ENCODE peak calls at places on chromosomes 13 and 19, in nine cellular contexts. S is dorsolateral prefrontal cortex, C is right cardiac atrium, U is fibroblast of lung, P is thoracic aorta, Q is cardiac muscle cell, N is tibial nerve, L is neural progenitor cell, K is iPS DF 6.9. I is an unnamed sample.

GRCh38 chr13:96662036-96662435 is 332.2 kb downstream of the OXGR1 start:
- DNase-seq in S (no peak), N (no peak), K (no peak), C (no peak), Q (no peak), U (peak), P (no peak), L (no peak), I (no peak)

GRCh38 chr19:11769995-11770394 is 3.2 kb downstream of the ZNF441 start:
- DNase-seq in U (no peak), N (no peak), Q (no peak), S (no peak), K (no peak), C (no peak), L (no peak), P (no peak), I (no peak)

GRCh38 chr19:39520541-39521204 is 5.7 kb downstream of the SELENOV start:
- DNase-seq in C (no peak), Q (no peak), P (no peak), N (no peak), U (no peak), L (no peak), K (no peak), S (no peak), I (no peak)

GRCh38 chr13:51324714-51325440 is 14.6 kb upstream of the SERPINE3 start:
- DNase-seq in S (peak), L (peak), Q (no peak), N (no peak), K (no peak), C (no peak), P (no peak), U (no peak), I (no peak)

GRCh38 chr19:33727331-33728028 is 69.2 kb upstream of the KCTD15 start:
- DNase-seq in U (no peak), K (no peak), S (no peak), P (no peak), Q (no peak), C (no peak), N (no peak), L (no peak), I (no peak)

GRCh38 chr19:14370169-14370998 is 10.9 kb upstream of the ADGRE5 start:
- DNase-seq in P (no peak), S (no peak), L (no peak), N (no peak), Q (no peak), C (no peak), U (no peak), K (no peak), I (no peak)

GRCh38 chr19:31170046-31170445 is 179.2 kb downstream of the TSHZ3 start:
- DNase-seq in C (no peak), P (no peak), U (no peak), N (no peak), Q (no peak), S (no peak), K (no peak), L (no peak), I (no peak)

GRCh38 chr13:59318320-59318930 is 845.3 kb downstream of the DIAPH3 start:
- DNase-seq in P (no peak), K (peak), Q (peak), L (peak), S (peak), C (peak), U (peak), N (peak), I (peak)

GRCh38 chr19:50890422-50891252 is 17.4 kb downstream of the KLK2 start:
- DNase-seq in K (no peak), P (no peak), S (no peak), N (no peak), Q (no peak), U (no peak), C (no peak), L (no peak), I (no peak)

GRCh38 chr19:41792513-41793413 is 3.6 kb upstream of the CEACAM3 start:
- DNase-seq in Q (peak), P (no peak), S (no peak), L (peak), K (peak), U (peak), C (peak), N (no peak), I (peak)

GRCh38 chr13:41917641-41918040 is 43.3 kb downstream of the VWA8 start:
- DNase-seq in N (no peak), Q (no peak), U (peak), L (no peak), S (no peak), K (no peak), P (no peak), C (no peak), I (no peak)

GRCh38 chr19:53879145-53880037 is 2.6 kb upstream of the PRKCG start:
- DNase-seq in N (peak), U (peak), P (peak), Q (peak), K (no peak), C (peak), S (peak), L (peak), I (peak)

GRCh38 chr13:96819375-96819774 is 174.9 kb downstream of the OXGR1 start:
- DNase-seq in S (no peak), U (no peak), C (no peak), N (no peak), Q (no peak), P (no peak), K (no peak), L (no peak), I (no peak)

GRCh38 chr13:51397262-51397933 is 55.4 kb downstream of the INTS6 start:
- DNase-seq in N (peak), U (peak), P (peak), Q (no peak), L (peak), K (no peak), S (no peak), C (no peak), I (peak)

GRCh38 chr19:290539-291521 is at the start of gene PLPP2:
- DNase-seq in P (no peak), U (peak), Q (no peak), S (peak), L (peak), C (no peak), N (no peak), K (peak), I (peak)

DNA sequence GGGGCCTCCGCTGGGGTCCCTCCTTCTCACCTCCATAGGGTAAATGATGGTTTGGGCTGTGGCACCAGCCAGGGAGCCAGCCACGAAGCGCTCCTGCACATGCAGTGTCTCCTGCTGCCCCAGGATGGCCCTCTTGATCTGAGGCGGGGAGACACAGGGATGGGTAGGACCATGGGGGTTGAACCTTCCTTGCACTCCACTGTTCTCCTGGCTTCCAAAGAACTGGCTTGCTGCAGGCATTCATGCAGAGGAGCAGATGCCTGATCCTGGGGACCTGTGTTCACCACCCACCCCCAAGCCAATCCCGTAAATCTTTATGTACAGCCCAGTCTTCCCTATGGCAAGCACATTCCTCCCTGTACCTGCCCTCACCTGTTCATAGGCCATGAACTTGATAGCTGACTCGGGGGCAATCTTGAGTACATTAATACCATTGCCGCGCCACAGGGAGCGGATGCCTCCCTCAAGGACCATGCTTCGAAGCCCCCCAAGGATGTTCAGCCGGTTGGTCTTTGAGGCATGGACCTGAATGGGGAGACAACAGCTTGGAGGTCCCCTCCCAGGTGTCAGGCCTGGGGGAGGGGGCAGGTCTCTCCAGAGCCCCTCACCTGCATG is 5.5 kb downstream of the SLC25A23 start:
- DNase-seq in C (no peak), P (no peak), K (no peak), N (no peak), U (no peak), S (no peak), L (no peak), Q (no peak), I (no peak)
- H3K27ac ChIP-seq in C (no peak), P (no peak), K (no peak), N (no peak), U (no peak), S (no peak), L (no peak), Q (no peak), I (no peak)

DNA sequence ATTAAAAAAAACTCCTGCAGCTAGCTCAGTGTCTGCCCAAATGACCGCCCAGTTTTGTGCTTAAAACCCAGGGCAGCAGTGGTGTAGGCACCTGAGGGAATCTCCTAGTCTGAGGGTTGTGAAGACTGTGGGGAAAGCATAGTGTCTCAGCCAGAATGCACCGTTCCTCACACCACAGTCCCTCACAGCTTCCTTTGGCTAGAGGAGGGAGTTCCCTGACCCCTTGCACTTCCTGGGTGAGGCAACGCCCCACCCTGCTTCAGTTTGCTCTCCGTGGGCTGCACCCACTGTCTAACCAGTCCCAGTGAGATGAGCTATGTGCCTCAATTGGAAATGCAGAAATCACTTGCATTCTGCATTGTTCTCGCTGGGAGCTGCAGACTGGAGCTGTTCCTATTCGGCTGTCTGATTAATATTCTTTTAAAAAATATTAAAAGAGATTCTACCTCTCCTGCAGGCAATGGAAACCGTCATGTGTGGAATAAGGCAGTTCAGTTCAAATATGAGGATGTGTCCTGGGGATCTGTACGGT is 645.7 kb downstream of the FGF9 start:
- DNase-seq in C (no peak), K (no peak), Q (no peak), L (no peak), U (no peak), S (no peak), N (no peak), P (no peak), I (no peak)
- H3K27ac ChIP-seq in C (no peak), K (no peak), Q (no peak), L (no peak), U (no peak), S (no peak), N (no peak), P (no peak), I (no peak)

GRCh38 chr13:44884076-44884729 is 105.1 kb downstream of the NUFIP1 start:
- DNase-seq in L (no peak), S (no peak), K (no peak), Q (no peak), U (peak), N (no peak), P (no peak), C (no peak), I (no peak)
- H3K27ac ChIP-seq in L (no peak), S (no peak), K (no peak), Q (no peak), U (peak), N (no peak), P (no peak), C (no peak), I (no peak)

DNA sequence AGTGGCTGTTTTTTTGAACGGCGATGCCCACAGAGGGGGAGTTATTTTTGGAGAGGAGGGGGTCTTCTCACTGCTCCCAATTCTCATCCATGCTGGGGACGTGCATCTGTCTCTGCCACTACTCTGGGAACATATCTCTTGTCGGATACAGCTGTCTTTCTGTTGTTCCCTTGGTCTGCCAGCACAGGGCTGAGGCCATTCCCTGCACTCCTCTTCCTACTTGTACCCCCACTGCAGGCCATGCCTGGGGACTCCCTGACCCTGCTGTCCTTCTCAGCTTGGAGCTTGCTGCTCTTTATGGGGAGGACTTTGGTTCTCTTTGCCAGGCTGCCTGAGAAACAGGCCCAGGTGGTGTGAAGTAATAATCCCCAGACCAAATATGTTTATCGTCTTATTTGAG is 19.0 kb downstream of the LRCH1 start:
- DNase-seq in U (no peak), P (no peak), C (no peak), Q (no peak), N (no peak), L (no peak), K (no peak), S (no peak), I (no peak)
- H3K27ac ChIP-seq in U (no peak), P (peak), C (peak), Q (peak), N (peak), L (no peak), K (no peak), S (no peak), I (no peak)

GRCh38 chr13:110089100-110089499 is 217.9 kb downstream of the COL4A1 start:
- DNase-seq in L (no peak), N (no peak), K (no peak), P (no peak), Q (no peak), C (no peak), S (no peak), U (no peak), I (no peak)
- H3K27ac ChIP-seq in L (no peak), N (no peak), K (no peak), P (no peak), Q (no peak), C (no peak), S (no peak), U (no peak), I (no peak)

GRCh38 chr13:44021422-44021821 is 141.7 kb downstream of the LACC1 start:
- DNase-seq in U (no peak), K (no peak), N (no peak), L (no peak), S (no peak), Q (no peak), P (no peak), C (no peak), I (no peak)

GRCh38 chr13:44017756-44018309 is 138.1 kb downstream of the LACC1 start:
- DNase-seq in N (no peak), P (no peak), S (no peak), U (no peak), Q (no peak), C (no peak), K (no peak), L (no peak), I (no peak)

GRCh38 chr13:44026194-44026593 is 146.5 kb downstream of the LACC1 start:
- DNase-seq in L (no peak), Q (no peak), K (no peak), N (no peak), P (no peak), C (no peak), S (no peak), U (no peak), I (no peak)

GRCh38 chr13:44024496-44025155 is 144.9 kb downstream of the LACC1 start:
- DNase-seq in N (no peak), P (no peak), Q (no peak), U (no peak), C (no peak), S (no peak), K (no peak), L (no peak), I (no peak)

GRCh38 chr13:44022196-44022595 is 142.5 kb downstream of the LACC1 start:
- DNase-seq in K (no peak), C (no peak), N (no peak), L (no peak), U (no peak), P (no peak), Q (no peak), S (no peak), I (no peak)
- H3K27ac ChIP-seq in K (no peak), C (no peak), N (no peak), L (no peak), U (no peak), P (no peak), Q (no peak), S (no peak), I (no peak)